ENCODE peak calls at places on chromosomes 7 and 10, in five cellular contexts. A is AG09319; T is kidney tubule cell; B is naive thymus-derived CD8-positive, alpha-beta T cell; L is BJ. K is an unnamed sample.

GRCh38 chr10:63977329-63977923 is 456.2 kb downstream of the REEP3 start:
- DNase-seq in A (no peak), L (no peak), T (peak), B (no peak), K (peak)

GRCh38 chr7:16999541-17000266 is 117.9 kb upstream of the AGR3 start:
- DNase-seq in A (no peak), T (no peak), B (no peak), L (no peak), K (no peak)

GRCh38 chr7:129831424-129832058 is 121.2 kb downstream of the UBE2H start:
- DNase-seq in B (no peak), A (no peak), T (peak), L (peak), K (no peak)

GRCh38 chr7:12031638-12032037 is 179.5 kb upstream of the TMEM106B start:
- DNase-seq in B (no peak), A (no peak), L (no peak), T (peak), K (no peak)

GRCh38 chr7:157584420-157584819 is 247.6 kb downstream of the DNAJB6 start:
- DNase-seq in A (no peak), B (no peak), T (no peak), L (no peak), K (no peak)

GRCh38 chr7:6271694-6272371 is 591 bp downstream of the CYTH3 start:
- DNase-seq in A (no peak), T (peak), B (no peak), L (no peak), K (peak)

GRCh38 chr7:2445898-2446555 is 30.2 kb downstream of the GRIFIN start:
- DNase-seq in A (no peak), B (no peak), T (no peak), L (no peak), K (no peak)

GRCh38 chr10:75165684-75166622 is 44.6 kb upstream of the VDAC2 start:
- DNase-seq in L (no peak), B (no peak), T (peak), A (no peak), K (peak)

GRCh38 chr10:99894613-99895012 is 112.2 kb downstream of the ABCC2 start:
- DNase-seq in B (no peak), T (no peak), A (no peak), L (no peak), K (no peak)

GRCh38 chr7:15554744-15555143 is 7.1 kb downstream of the AGMO start:
- DNase-seq in T (peak), A (no peak), L (no peak), B (no peak), K (no peak)

GRCh38 chr7:102426268-102427031 is 6.9 kb upstream of the ORAI2 start:
- DNase-seq in A (no peak), L (no peak), B (peak), T (no peak), K (peak)

GRCh38 chr7:157411580-157411979 is 74.8 kb downstream of the DNAJB6 start:
- DNase-seq in T (no peak), A (no peak), L (no peak), B (no peak), K (no peak)

GRCh38 chr7:135938563-135938962 is 38.6 kb downstream of the MTPN start:
- DNase-seq in B (no peak), A (no peak), T (no peak), L (no peak), K (peak)

GRCh38 chr10:94627511-94627910 is 56.0 kb upstream of the CYP2C18 start:
- DNase-seq in B (no peak), A (no peak), L (no peak), T (no peak), K (no peak)